ENCODE peak calls at places on chromosomes 4 and X, in five cellular contexts. H, G, R, X and V are unnamed samples.

GRCh38 chr4:87108142-87108546 is 112.3 kb downstream of the KLHL8 start:
- DNase-seq in H (peak; percentile 72), G (no peak), R (peak; percentile 85), X (peak; percentile 37), V (no peak)

GRCh38 chr4:22997358-22998224 is 304.9 kb downstream of the GBA3 start:
- DNase-seq in H (no peak), G (no peak), R (no peak), X (no peak), V (no peak)

GRCh38 chr4:184281231-184282139 is 63.8 kb upstream of the ENPP6 start:
- DNase-seq in H (no peak), G (no peak), R (no peak), X (no peak), V (peak; percentile 84)

GRCh38 chrX:120125444-120125843 is 9.7 kb upstream of the RHOXF1 start:
- DNase-seq in H (no peak), G (no peak), R (no peak), X (no peak), V (no peak)

GRCh38 chr4:58587856-58588255 is 1477.7 kb upstream of the IGFBP7 start:
- DNase-seq in H (peak; percentile 58), G (no peak), R (no peak), X (no peak), V (no peak)

GRCh38 chr4:1656986-1657385 is 27.1 kb downstream of the FAM53A start:
- DNase-seq in H (no peak), G (no peak), R (no peak), X (no peak), V (no peak)

GRCh38 chr4:113094802-113095201 is 45.3 kb downstream of the ANK2 start:
- DNase-seq in H (peak; percentile 30), G (peak; percentile 40), R (peak; percentile 19), X (peak; percentile 37), V (no peak)

GRCh38 chrX:28586291-28586690 is 955 bp upstream of the IL1RAPL1 start:
- DNase-seq in H (peak; percentile 20), G (peak; percentile 71), R (no peak), X (no peak), V (no peak)

GRCh38 chrX:151488677-151489076 is 74.8 kb upstream of the PASD1 start:
- DNase-seq in H (no peak), G (peak; percentile 9), R (peak; percentile 4), X (peak; percentile 5), V (no peak)

GRCh38 chr4:101256222-101256621 is 91.1 kb downstream of the PPP3CA start:
- DNase-seq in H (no peak), G (no peak), R (no peak), X (no peak), V (no peak)

GRCh38 chr4:10084651-10085320 is 31.8 kb downstream of the WDR1 start:
- DNase-seq in H (no peak), G (no peak), R (no peak), X (peak; percentile 14), V (no peak)

GRCh38 chrX:150365051-150365952 is 2.2 kb downstream of the MAMLD1 start:
- DNase-seq in H (peak; percentile 57), G (peak; percentile 85), R (peak; percentile 35), X (peak; percentile 78), V (peak; percentile 46)

GRCh38 chrX:133248177-133248576 is 30.0 kb upstream of the TFDP3 start:
- DNase-seq in H (no peak), G (no peak), R (no peak), X (no peak), V (no peak)

GRCh38 chr4:16588651-16589050 is 309.8 kb downstream of the LDB2 start:
- DNase-seq in H (peak; percentile 76), G (no peak), R (no peak), X (no peak), V (no peak)

GRCh38 chr4:152747444-152747843 is 32.1 kb downstream of the TIGD4 start:
- DNase-seq in H (no peak), G (no peak), R (no peak), X (no peak), V (no peak)

GRCh38 chr4:77852892-77853495 is 9.6 kb upstream of the MRPL1 start:
- DNase-seq in H (no peak), G (no peak), R (no peak), X (no peak), V (no peak)

GRCh38 chr4:102638621-102639020 is 122.1 kb downstream of the MANBA start:
- DNase-seq in H (no peak), G (no peak), R (no peak), X (no peak), V (no peak)

GRCh38 chrX:140099221-140099620 is 133.9 kb upstream of the CXorf66 start:
- DNase-seq in H (no peak), G (peak; percentile 40), R (no peak), X (no peak), V (no peak)

GRCh38 chrX:16739574-16739973 is 20.2 kb downstream of the SYAP1 start:
- DNase-seq in H (peak; percentile 42), G (peak; percentile 66), R (no peak), X (no peak), V (no peak)

GRCh38 chr4:177393236-177393635 is 49.0 kb downstream of the AGA start:
- DNase-seq in H (no peak), G (no peak), R (no peak), X (no peak), V (no peak)

GRCh38 chrX:3290561-3290960 is 55.9 kb downstream of the MXRA5 start:
- DNase-seq in H (no peak), G (no peak), R (no peak), X (no peak), V (no peak)

GRCh38 chr4:41413670-41414069 is 124.3 kb upstream of the LIMCH1 start:
- DNase-seq in H (peak; percentile 71), G (peak; percentile 8), R (no peak), X (no peak), V (peak; percentile 33)

GRCh38 chr4:6331468-6331867 is 61.8 kb downstream of the WFS1 start:
- DNase-seq in H (no peak), G (no peak), R (no peak), X (no peak), V (no peak)

GRCh38 chr4:87060957-87061356 is 126.1 kb downstream of the AFF1 start:
- DNase-seq in H (peak; percentile 88), G (no peak), R (peak; percentile 56), X (no peak), V (no peak)

GRCh38 chr4:8688908-8689445 is 96.4 kb downstream of the CPZ start:
- DNase-seq in H (no peak), G (no peak), R (no peak), X (no peak), V (no peak)

GRCh38 chr4:143986173-143986572 is 33.0 kb downstream of the GYPB start:
- DNase-seq in H (no peak), G (peak; percentile 46), R (no peak), X (no peak), V (no peak)

GRCh38 chr4:104447346-104447745 is 47.3 kb downstream of the CXXC4 start:
- DNase-seq in H (no peak), G (no peak), R (no peak), X (no peak), V (no peak)

GRCh38 chr4:104446431-104446925 is 48.2 kb downstream of the CXXC4 start:
- DNase-seq in H (no peak), G (no peak), R (no peak), X (no peak), V (no peak)

GRCh38 chr4:104449537-104449936 is 45.2 kb downstream of the CXXC4 start:
- DNase-seq in H (peak; percentile 11), G (no peak), R (no peak), X (no peak), V (no peak)

GRCh38 chr4:104457308-104457981 is 37.2 kb downstream of the CXXC4 start:
- DNase-seq in H (no peak), G (no peak), R (no peak), X (no peak), V (peak; percentile 82)

GRCh38 chr4:104451573-104451972 is 43.1 kb downstream of the CXXC4 start:
- DNase-seq in H (no peak), G (peak; percentile 9), R (no peak), X (peak; percentile 1), V (peak; percentile 64)
- TF ChIP-seq CTCF in H (peak; percentile 43), G (peak; percentile 55), R (peak; percentile 24), X (peak; percentile 41), V (peak; percentile 69)

GRCh38 chrX:39896951-39897740 is 200.6 kb downstream of the BCOR start:
- DNase-seq in H (peak; percentile 72), G (peak; percentile 84), R (no peak), X (no peak), V (no peak)
- H3K9ac ChIP-seq in H (peak overlapping the region; percentile 53), G (no peak overlapping the region), R (no peak overlapping the region), X (no peak overlapping the region), V (no peak overlapping the region)

GRCh38 chr4:118280501-118281218 is 72.1 kb downstream of the PRSS12 start:
- DNase-seq in H (peak; percentile 60), G (peak; percentile 70), R (peak; percentile 67), X (peak; percentile 50), V (peak; percentile 49)
- TF ChIP-seq EZH2phosphoT487 in H (no peak), G (no peak), R (no peak), X (no peak), V (no peak)

GRCh38 chrX:138748480-138748879 is 37.0 kb upstream of the FGF13 start:
- DNase-seq in H (peak; percentile 50), G (peak; percentile 17), R (no peak), X (no peak), V (peak; percentile 32)
- TF ChIP-seq CTCF in H (peak; percentile 67), G (peak; percentile 69), R (no peak), X (peak; percentile 78), V (peak; percentile 56)

GRCh38 chrX:136028383-136028984 is 43.2 kb downstream of the SLC9A6 start:
- DNase-seq in H (peak; percentile 80), G (peak; percentile 47), R (peak; percentile 21), X (peak; percentile 47), V (peak; percentile 73)

GRCh38 chrX:136032370-136032769 is 47.1 kb downstream of the SLC9A6 start:
- DNase-seq in H (no peak), G (no peak), R (no peak), X (no peak), V (peak; percentile 71)

GRCh38 chrX:136034622-136035021 is 49.4 kb downstream of the SLC9A6 start:
- DNase-seq in H (no peak), G (no peak), R (no peak), X (no peak), V (no peak)

GRCh38 chrX:136031626-136032025 is 46.4 kb downstream of the SLC9A6 start:
- DNase-seq in H (no peak), G (no peak), R (no peak), X (no peak), V (peak; percentile 86)

GRCh38 chrX:136030357-136031225 is 45.4 kb downstream of the SLC9A6 start:
- DNase-seq in H (no peak), G (no peak), R (no peak), X (no peak), V (peak; percentile 65)
- H3K9ac ChIP-seq in H (no peak overlapping the region), G (no peak overlapping the region), R (no peak overlapping the region), X (peak overlapping the region; percentile 45), V (peak overlapping the region; percentile 65)

DNA sequence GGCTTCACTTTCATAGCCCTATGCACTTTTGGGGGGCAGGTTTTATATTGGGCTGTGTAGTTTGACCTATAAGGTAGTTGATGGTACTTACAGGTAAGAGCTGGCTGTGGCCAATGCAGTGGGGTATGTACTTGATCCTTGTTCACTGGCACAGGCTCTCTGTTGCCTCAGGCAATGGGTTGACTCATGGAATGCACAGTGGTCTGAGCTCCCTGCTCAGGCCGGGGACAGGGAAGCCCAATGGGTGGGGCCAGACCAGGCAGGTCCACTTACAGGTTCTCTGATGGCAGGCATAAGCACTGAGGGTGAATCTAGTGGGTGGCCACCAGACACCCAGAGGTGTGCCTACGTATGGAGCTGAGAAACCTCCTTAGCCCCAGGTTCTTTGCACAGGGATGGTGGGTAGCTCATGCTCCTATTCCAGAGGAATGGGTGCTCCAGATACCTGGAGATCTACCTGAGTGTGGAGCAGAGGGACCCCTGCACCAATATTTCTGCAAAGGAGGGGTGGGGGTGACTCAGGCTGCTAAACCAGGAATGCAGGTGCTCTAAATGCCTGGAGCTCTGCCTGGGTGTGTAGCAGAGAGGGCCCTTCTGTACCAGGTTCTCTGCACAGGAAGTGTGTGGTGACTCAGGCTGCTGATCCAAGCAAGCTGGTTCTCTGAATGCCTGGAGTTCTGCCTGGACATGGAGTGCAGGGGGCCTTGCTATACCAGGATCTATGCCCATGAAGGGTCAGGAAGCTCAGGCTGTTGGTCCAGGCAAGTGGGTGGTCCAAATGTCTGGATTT is 52.3 kb downstream of the IL1RAPL2 start:
- DNase-seq in H (peak; percentile 93), G (no peak), R (no peak), X (no peak), V (no peak)
- TF ChIP-seq EZH2phosphoT487 in H (no peak), G (no peak), R (no peak), X (no peak), V (no peak)